ENCODE peak calls at places on chromosome 2, in four cellular contexts. O is SK-N-SH, C is GM12878, Y is K562. V is an unnamed sample.

GRCh38 chr2:27039871-27040270 is 7.1 kb downstream of the TMEM214 start:
- DNase-seq in O (no peak), C (no peak), Y (no peak), V (no peak)

GRCh38 chr2:56687169-56687568 is 503.4 kb downstream of the CCDC85A start:
- DNase-seq in O (no peak), C (no peak), Y (no peak), V (no peak)

GRCh38 chr2:206981739-206982336 is 42.5 kb downstream of the CPO start:
- DNase-seq in O (peak; percentile 68), C (no peak), Y (peak; percentile 2), V (peak; percentile 56)

GRCh38 chr2:32810909-32811495 is 135.8 kb upstream of the LTBP1 start:
- DNase-seq in O (no peak), C (no peak), Y (no peak), V (no peak)

GRCh38 chr2:73821227-73821626 is 7.5 kb upstream of the STAMBP start:
- DNase-seq in O (no peak), C (peak; percentile 75), Y (no peak), V (no peak)

GRCh38 chr2:95350320-95351079 is 52.0 kb upstream of the FAHD2A start:
- DNase-seq in O (no peak), C (no peak), Y (no peak), V (no peak)

GRCh38 chr2:128367601-128368359 is 49.1 kb upstream of the HS6ST1 start:
- DNase-seq in O (no peak), C (no peak), Y (no peak), V (no peak)

GRCh38 chr2:84077504-84077903 is 381.6 kb downstream of the SUCLG1 start:
- DNase-seq in O (peak; percentile 5), C (no peak), Y (peak; percentile 23), V (no peak)

GRCh38 chr2:60852282-60852860 is 29.0 kb upstream of the REL start:
- DNase-seq in O (no peak), C (no peak), Y (no peak), V (no peak)

GRCh38 chr2:168798888-168799410 is 3.5 kb upstream of the NOSTRIN start:
- DNase-seq in O (no peak), C (no peak), Y (peak; percentile 29), V (no peak)

GRCh38 chr2:239307921-239308620 is 92.7 kb downstream of the HDAC4 start:
- DNase-seq in O (no peak), C (no peak), Y (no peak), V (no peak)

GRCh38 chr2:159226059-159226461 is 60.4 kb downstream of the WDSUB1 start:
- DNase-seq in O (no peak), C (no peak), Y (peak; percentile 60), V (peak; percentile 20)

GRCh38 chr2:230542751-230543150 is 126.8 kb downstream of the SP100 start:
- DNase-seq in O (no peak), C (no peak), Y (no peak), V (no peak)

GRCh38 chr2:207528980-207529329 is 807 bp upstream of the CREB1 start:
- DNase-seq in O (no peak), C (no peak), Y (peak; percentile 41), V (no peak)

GRCh38 chr2:182559623-182560022 is 132.8 kb upstream of the PDE1A start:
- DNase-seq in O (no peak), C (no peak), Y (no peak), V (no peak)

GRCh38 chr2:127208313-127208712 is 11.8 kb downstream of the CYP27C1 start:
- DNase-seq in O (no peak), C (no peak), Y (no peak), V (no peak)

GRCh38 chr2:189702071-189702470 is 27.6 kb downstream of the ANKAR start:
- DNase-seq in O (no peak), C (no peak), Y (no peak), V (no peak)

GRCh38 chr2:218010838-218011616 is 8.2 kb upstream of the TNS1 start:
- DNase-seq in O (peak; percentile 84), C (no peak), Y (no peak), V (no peak)

GRCh38 chr2:69149631-69150215 is 136.7 kb downstream of the ANTXR1 start:
- DNase-seq in O (peak; percentile 44), C (no peak), Y (no peak), V (peak; percentile 60)

GRCh38 chr2:3483227-3483985 is 35.9 kb downstream of the ADI1 start:
- DNase-seq in O (no peak), C (no peak), Y (no peak), V (peak; percentile 83)

GRCh38 chr2:23464156-23464555 is 79.2 kb downstream of the KLHL29 start:
- DNase-seq in O (no peak), C (no peak), Y (no peak), V (no peak)

GRCh38 chr2:99706734-99707133 is 216.9 kb upstream of the REV1 start:
- DNase-seq in O (no peak), C (no peak), Y (no peak), V (no peak)

GRCh38 chr2:178190938-178191910 is 3.1 kb upstream of the OSBPL6 start:
- DNase-seq in O (no peak), C (no peak), Y (no peak), V (no peak)
- TF ChIP-seq NRF1 in O (no peak), C (no peak), Y (no peak), V (no peak)

GRCh38 chr2:43576983-43577892 is 18.6 kb downstream of the THADA start:
- DNase-seq in O (peak; percentile 49), C (no peak), Y (peak; percentile 48), V (no peak)
- TF ChIP-seq NRF1 in O (no peak), C (no peak), Y (no peak), V (no peak)

GRCh38 chr2:188414869-188415753 is 123.4 kb downstream of the GULP1 start:
- DNase-seq in O (no peak), C (no peak), Y (no peak), V (no peak)
- TF ChIP-seq NRF1 in O (no peak), C (no peak), Y (no peak), V (no peak)

GRCh38 chr2:211468217-211468616 is 911.8 kb downstream of the CPS1 start:
- DNase-seq in O (no peak), C (no peak), Y (no peak), V (no peak)

GRCh38 chr2:211473116-211473515 is 916.7 kb downstream of the CPS1 start:
- DNase-seq in O (no peak), C (no peak), Y (no peak), V (no peak)

GRCh38 chr2:211469660-211470059 is 913.3 kb downstream of the CPS1 start:
- DNase-seq in O (no peak), C (no peak), Y (no peak), V (no peak)

GRCh38 chr2:211468881-211469280 is 912.5 kb downstream of the CPS1 start:
- DNase-seq in O (no peak), C (no peak), Y (no peak), V (no peak)
- TF ChIP-seq NRF1 in O (no peak), C (no peak), Y (no peak), V (no peak)

DNA sequence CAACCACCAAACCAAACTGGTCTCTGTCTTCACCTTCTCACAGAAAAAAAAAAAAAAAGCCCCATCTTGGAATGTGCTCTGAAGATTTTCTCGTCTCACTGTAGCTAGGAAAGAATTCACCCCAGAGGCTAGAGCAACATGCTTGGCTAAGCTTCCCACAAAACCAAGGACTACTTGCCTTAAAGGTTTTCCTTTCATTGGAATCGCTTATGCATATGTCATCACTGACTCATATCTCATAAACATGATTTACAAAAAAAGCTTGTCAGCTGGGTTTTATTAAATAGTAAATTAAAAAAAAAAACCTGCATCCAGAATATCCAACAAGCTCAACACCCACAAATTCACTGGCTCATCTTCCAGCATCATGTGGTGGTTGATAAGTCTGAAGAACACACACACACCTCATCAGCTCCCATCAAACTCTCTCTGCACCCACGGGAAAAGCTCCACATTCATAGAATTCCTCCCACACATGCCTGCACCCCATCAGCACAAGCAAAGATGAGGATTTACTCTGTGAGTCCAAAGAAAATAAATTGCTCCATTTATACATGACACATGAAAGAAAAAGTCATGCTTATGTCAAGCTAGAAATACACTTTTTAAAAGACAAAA is 182.0 kb upstream of the TRIB2 start:
- DNase-seq in O (no peak), C (no peak), Y (no peak), V (no peak)
- TF ChIP-seq NRF1 in O (no peak), C (no peak), Y (no peak), V (no peak)

GRCh38 chr2:121283670-121284245 is 1.2 kb downstream of the TFCP2L1 start:
- DNase-seq in O (no peak), C (no peak), Y (no peak), V (no peak)
- TF ChIP-seq NRF1 in O (no peak), C (no peak), Y (no peak), V (no peak)

GRCh38 chr2:240983361-240983995 is 14.9 kb upstream of the SNED1 start:
- DNase-seq in O (peak; percentile 76), C (no peak), Y (peak; percentile 23), V (peak; percentile 81)
- TF ChIP-seq NRF1 in O (no peak), C (no peak), Y (peak; percentile 46), V (no peak)

DNA sequence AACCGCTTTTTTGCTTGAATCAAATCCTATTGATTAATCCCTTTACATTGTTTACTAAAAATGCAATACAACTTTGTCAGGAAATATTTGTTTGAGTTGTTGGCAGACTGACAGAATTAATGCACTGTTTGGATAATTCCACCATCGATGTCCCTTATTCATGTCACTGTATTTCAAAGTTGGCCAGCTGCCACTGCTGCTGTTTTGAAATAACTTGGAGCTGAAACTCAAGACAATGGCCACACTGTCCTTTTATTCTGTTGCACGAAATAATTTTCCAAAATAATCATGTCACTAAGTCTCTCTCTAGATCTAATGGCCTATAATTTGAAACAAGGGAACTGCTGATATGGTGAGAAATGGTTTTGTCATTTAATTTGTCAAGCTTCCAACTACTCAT is 55.2 kb upstream of the PAX3 start:
- DNase-seq in O (no peak), C (no peak), Y (no peak), V (no peak)
- TF ChIP-seq NRF1 in O (no peak), C (no peak), Y (no peak), V (no peak)

GRCh38 chr2:226771067-226771466 is 28.6 kb downstream of the IRS1 start:
- DNase-seq in O (no peak), C (no peak), Y (no peak), V (no peak)

GRCh38 chr2:226772389-226773179 is 27.0 kb downstream of the IRS1 start:
- DNase-seq in O (no peak), C (peak; percentile 82), Y (peak; percentile 39), V (no peak)

GRCh38 chr2:226775032-226775509 is 24.5 kb downstream of the IRS1 start:
- DNase-seq in O (no peak), C (no peak), Y (no peak), V (no peak)

GRCh38 chr2:226776104-226776503 is 23.5 kb downstream of the IRS1 start:
- DNase-seq in O (no peak), C (no peak), Y (no peak), V (no peak)

GRCh38 chr2:226773291-226773690 is 26.3 kb downstream of the IRS1 start:
- DNase-seq in O (no peak), C (no peak), Y (no peak), V (no peak)
- TF ChIP-seq NRF1 in O (no peak), C (no peak), Y (no peak), V (no peak)

V was measured in H1.